ENCODE peak calls at places on chromosomes 4 and X, in five cellular contexts. X is HepG2, L is GM12878, W is A549, N is H1. U is an unnamed sample.

GRCh38 chrX:68433155-68433980 is at the start of gene OPHN1:
- DNase-seq in X (peak; percentile 29), L (no peak), W (peak; percentile 80), N (peak; percentile 71), U (peak; percentile 57)

GRCh38 chr4:170047774-170048354 is 21.7 kb upstream of the MFAP3L start:
- DNase-seq in X (peak; percentile 53), L (no peak), W (peak; percentile 64), N (no peak), U (peak; percentile 28)

GRCh38 chr4:186878203-186878800 is 154.6 kb upstream of the FAT1 start:
- DNase-seq in X (no peak), L (no peak), W (no peak), N (no peak), U (no peak)

GRCh38 chrX:20595928-20596550 is 329.3 kb upstream of the RPS6KA3 start:
- DNase-seq in X (no peak), L (no peak), W (no peak), N (no peak), U (no peak)

GRCh38 chrX:135489542-135489941 is 30.9 kb upstream of the INTS6L start:
- DNase-seq in X (no peak), L (peak; percentile 59), W (no peak), N (no peak), U (no peak)

GRCh38 chrX:41043950-41044349 is 41.3 kb upstream of the USP9X start:
- DNase-seq in X (no peak), L (no peak), W (no peak), N (no peak), U (no peak)

GRCh38 chr4:145720656-145721055 is 40.7 kb downstream of the C4orf51 start:
- DNase-seq in X (no peak), L (no peak), W (no peak), N (no peak), U (no peak)

GRCh38 chr4:3377557-3377956 is 64.2 kb upstream of the HGFAC start:
- DNase-seq in X (no peak), L (no peak), W (no peak), N (no peak), U (no peak)

GRCh38 chr4:60723796-60724195 is 476.3 kb upstream of the ADGRL3 start:
- DNase-seq in X (no peak), L (no peak), W (no peak), N (no peak), U (no peak)

GRCh38 chr4:105022811-105023667 is 123.6 kb upstream of the TET2 start:
- DNase-seq in X (no peak), L (no peak), W (no peak), N (no peak), U (no peak)

GRCh38 chr4:14110407-14110806 is 482.9 kb upstream of the BOD1L1 start:
- DNase-seq in X (no peak), L (no peak), W (peak; percentile 20), N (no peak), U (no peak)

GRCh38 chrX:150155396-150156048 is 207.6 kb upstream of the MAMLD1 start:
- DNase-seq in X (no peak), L (no peak), W (peak; percentile 58), N (no peak), U (no peak)

GRCh38 chrX:108437354-108437753 is 868 bp downstream of the COL4A6 start:
- DNase-seq in X (no peak), L (no peak), W (no peak), N (no peak), U (no peak)

GRCh38 chrX:30851459-30851858 is 37.6 kb downstream of the TAB3 start:
- DNase-seq in X (no peak), L (no peak), W (no peak), N (no peak), U (no peak)

GRCh38 chr4:128596115-128596514 is 213.4 kb upstream of the JADE1 start:
- DNase-seq in X (no peak), L (no peak), W (no peak), N (peak; percentile 14), U (no peak)

GRCh38 chr4:19736968-19737756 is 514.5 kb upstream of the SLIT2 start:
- DNase-seq in X (no peak), L (no peak), W (no peak), N (no peak), U (no peak)

GRCh38 chrX:130909469-130910136 is 6.6 kb upstream of the ENOX2 start:
- DNase-seq in X (no peak), L (no peak), W (no peak), N (no peak), U (peak; percentile 31)

GRCh38 chr4:74055096-74055495 is 16.6 kb upstream of the CXCL3 start:
- DNase-seq in X (no peak), L (no peak), W (no peak), N (no peak), U (peak; percentile 29)

GRCh38 chr4:73259552-73260140 is 1.0 kb upstream of the ANKRD17 start:
- DNase-seq in X (peak; percentile 9), L (no peak), W (no peak), N (no peak), U (no peak)

GRCh38 chrX:132433551-132433950 is 55.3 kb downstream of the MBNL3 start:
- DNase-seq in X (peak; percentile 64), L (no peak), W (no peak), N (no peak), U (no peak)

GRCh38 chrX:69197690-69198089 is 32.4 kb upstream of the PJA1 start:
- DNase-seq in X (no peak), L (no peak), W (no peak), N (no peak), U (no peak)

GRCh38 chr4:3739577-3739976 is 26.6 kb upstream of the ADRA2C start:
- DNase-seq in X (no peak), L (no peak), W (no peak), N (no peak), U (no peak)

GRCh38 chr4:109735566-109736454 is 5.9 kb upstream of the PLA2G12A start:
- DNase-seq in X (no peak), L (no peak), W (no peak), N (no peak), U (no peak)

GRCh38 chrX:46140272-46140671 is 404.9 kb downstream of the ZNF674 start:
- DNase-seq in X (no peak), L (no peak), W (no peak), N (no peak), U (no peak)

GRCh38 chrX:129493643-129494042 is 29.6 kb downstream of the SMARCA1 start:
- DNase-seq in X (no peak), L (no peak), W (no peak), N (no peak), U (no peak)

GRCh38 chrX:13341491-13342101 is 21.7 kb upstream of the ATXN3L start:
- DNase-seq in X (no peak), L (no peak), W (no peak), N (no peak), U (no peak)

GRCh38 chr4:136811496-136812077 is 720.7 kb downstream of the PCDH18 start:
- DNase-seq in X (no peak), L (no peak), W (no peak), N (no peak), U (no peak)

GRCh38 chr4:56330691-56331090 is 56.6 kb downstream of the AASDH start:
- DNase-seq in X (no peak), L (no peak), W (peak; percentile 13), N (no peak), U (no peak)

GRCh38 chr4:87804871-87805270 is 5.5 kb downstream of the IBSP start:
- DNase-seq in X (no peak), L (no peak), W (no peak), N (no peak), U (no peak)

GRCh38 chr4:87806520-87806919 is 7.2 kb downstream of the IBSP start:
- DNase-seq in X (no peak), L (no peak), W (no peak), N (no peak), U (no peak)

GRCh38 chr4:87803421-87803820 is 4.1 kb downstream of the IBSP start:
- DNase-seq in X (no peak), L (no peak), W (no peak), N (no peak), U (no peak)

GRCh38 chr4:87807402-87807801 is 8.0 kb downstream of the IBSP start:
- DNase-seq in X (no peak), L (no peak), W (no peak), N (no peak), U (no peak)

GRCh38 chr4:87805971-87806370 is 6.6 kb downstream of the IBSP start:
- DNase-seq in X (no peak), L (no peak), W (no peak), N (no peak), U (no peak)
- TF ChIP-seq HDAC2 in X (no peak), L (no peak), W (no peak), N (no peak), U (no peak)

GRCh38 chr4:184664445-184665210 is 15.1 kb downstream of the PRIMPOL start:
- DNase-seq in X (no peak), L (no peak), W (peak; percentile 29), N (no peak), U (peak; percentile 73)
- TF ChIP-seq HDAC2 in X (no peak), L (no peak), W (no peak), N (no peak), U (no peak)

DNA sequence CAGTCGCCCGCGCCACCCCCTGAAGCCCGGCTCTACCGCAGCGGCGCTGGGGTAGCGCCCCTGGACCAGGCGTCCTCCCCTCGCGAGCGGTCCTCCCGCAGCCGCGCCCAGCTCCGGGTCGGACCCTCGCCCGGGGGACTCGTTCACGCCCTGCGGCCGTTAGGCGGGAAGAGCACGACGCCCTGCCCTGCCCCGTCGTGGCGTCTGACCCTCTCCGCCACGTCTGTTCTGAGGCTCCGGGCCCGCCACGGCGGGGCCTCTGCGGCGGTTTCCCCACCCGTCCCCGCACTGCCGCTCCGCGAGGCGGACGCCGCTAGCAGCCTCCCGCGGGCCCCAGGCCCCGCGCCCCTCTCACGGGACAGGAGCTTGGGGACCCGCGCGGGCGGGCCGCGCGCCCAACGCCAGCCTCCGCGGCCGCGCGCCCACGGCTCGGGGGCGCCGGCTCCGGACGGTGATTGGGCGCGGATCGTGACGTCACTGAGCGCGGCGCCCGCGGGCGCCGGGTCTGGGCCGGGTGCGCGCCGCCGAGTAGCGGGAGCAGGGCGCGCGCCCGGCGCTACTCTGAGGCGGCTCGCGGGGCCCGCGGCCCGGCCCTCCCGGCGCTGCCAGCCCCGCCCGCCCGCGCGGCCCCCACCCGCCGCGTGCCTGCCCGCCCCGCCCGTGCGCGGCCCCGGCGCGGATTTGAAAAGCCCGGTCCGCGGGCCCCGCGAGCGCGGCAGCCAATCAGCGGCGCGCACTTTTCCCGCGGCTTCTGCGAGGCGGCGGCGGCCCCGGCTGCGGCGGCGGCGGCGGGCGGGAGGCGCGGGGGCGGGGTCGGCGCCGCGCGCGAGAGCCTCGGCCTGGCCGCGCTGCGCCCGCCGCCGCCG is at the start of gene NSD2:
- DNase-seq in X (peak; percentile 67), L (no peak), W (peak; percentile 81), N (peak; percentile 93), U (peak; percentile 93)
- TF ChIP-seq HDAC2 in X (no peak), L (no peak), W (no peak), N (no peak), U (no peak)

GRCh38 chrX:15204130-15204751 is 65.6 kb downstream of the ASB9 start:
- DNase-seq in X (no peak), L (peak; percentile 33), W (no peak), N (no peak), U (no peak)

GRCh38 chrX:15206306-15206705 is 63.6 kb downstream of the ASB9 start:
- DNase-seq in X (no peak), L (no peak), W (no peak), N (no peak), U (no peak)

GRCh38 chrX:15203694-15204093 is 66.2 kb downstream of the ASB9 start:
- DNase-seq in X (no peak), L (no peak), W (no peak), N (no peak), U (no peak)

GRCh38 chrX:15207384-15207783 is 62.5 kb downstream of the ASB9 start:
- DNase-seq in X (no peak), L (no peak), W (no peak), N (no peak), U (no peak)

GRCh38 chrX:15202458-15203177 is 67.3 kb downstream of the ASB9 start:
- DNase-seq in X (no peak), L (peak; percentile 15), W (no peak), N (no peak), U (no peak)
- TF ChIP-seq HDAC2 in X (no peak), L (no peak), W (no peak), N (no peak), U (no peak)

U was measured in K562.